ENCODE peak calls at places on chromosomes 3 and 15, in six cellular contexts. R is tibial artery, Z is mesothelial cell of epicardium, N is fibroblast of mammary gland, Q is lung, X is HFFc6. G is an unnamed sample.

GRCh38 chr15:47388299-47388698 is 329.0 kb upstream of the SEMA6D start:
- DNase-seq in R (no peak), Z (no peak), N (no peak), Q (no peak), X (no peak), G (no peak)

GRCh38 chr3:146187334-146187950 is 26.5 kb upstream of the PLOD2 start:
- DNase-seq in R (no peak), Z (no peak), N (peak), Q (no peak), X (peak), G (no peak)

GRCh38 chr3:134694445-134694844 is 43.6 kb upstream of the KY start:
- DNase-seq in R (no peak), Z (no peak), N (no peak), Q (no peak), X (no peak), G (no peak)

GRCh38 chr15:51724673-51725072 is 12.8 kb downstream of the LYSMD2 start:
- DNase-seq in R (no peak), Z (no peak), N (no peak), Q (no peak), X (no peak), G (no peak)

GRCh38 chr3:195768831-195769303 is 42.9 kb downstream of the MUC4 start:
- DNase-seq in R (no peak), Z (no peak), N (peak), Q (no peak), X (no peak), G (no peak)

GRCh38 chr3:184082034-184082433 is 14.8 kb upstream of the HTR3E start:
- DNase-seq in R (no peak), Z (no peak), N (no peak), Q (no peak), X (no peak), G (no peak)

GRCh38 chr15:63482874-63483323 is 21.5 kb upstream of the USP3 start:
- DNase-seq in R (no peak), Z (no peak), N (no peak), Q (no peak), X (no peak), G (no peak)

GRCh38 chr3:124272611-124273151 is 280.8 kb upstream of the ROPN1 start:
- DNase-seq in R (peak), Z (no peak), N (no peak), Q (no peak), X (no peak), G (no peak)

GRCh38 chr3:181859518-181859917 is 147.8 kb downstream of the SOX2 start:
- DNase-seq in R (no peak), Z (no peak), N (no peak), Q (no peak), X (no peak), G (no peak)

GRCh38 chr3:78668302-78668701 is 1099.5 kb downstream of the ROBO1 start:
- DNase-seq in R (no peak), Z (no peak), N (no peak), Q (no peak), X (no peak), G (no peak)

GRCh38 chr15:46111730-46112129 is 476.9 kb downstream of the SQOR start:
- DNase-seq in R (no peak), Z (no peak), N (no peak), Q (no peak), X (no peak), G (no peak)

GRCh38 chr3:30421261-30421660 is 185.1 kb upstream of the TGFBR2 start:
- DNase-seq in R (no peak), Z (no peak), N (peak), Q (no peak), X (peak), G (no peak)

GRCh38 chr3:159787794-159788205 is 200.8 kb upstream of the IL12A start:
- DNase-seq in R (no peak), Z (no peak), N (peak), Q (no peak), X (peak), G (no peak)

GRCh38 chr3:128547368-128547987 is 54.5 kb upstream of the GATA2 start:
- DNase-seq in R (no peak), Z (no peak), N (peak), Q (no peak), X (peak), G (no peak)

GRCh38 chr3:48738926-48739616 is 22.1 kb upstream of the IP6K2 start:
- DNase-seq in R (no peak), Z (no peak), N (no peak), Q (no peak), X (no peak), G (no peak)

GRCh38 chr3:134959516-134959915 is 164.5 kb downstream of the EPHB1 start:
- DNase-seq in R (no peak), Z (no peak), N (no peak), Q (no peak), X (no peak), G (no peak)

GRCh38 chr3:165549665-165550064 is 287.6 kb downstream of the BCHE start:
- DNase-seq in R (no peak), Z (no peak), N (no peak), Q (no peak), X (no peak), G (no peak)

GRCh38 chr3:34683851-34684250 is 885.4 kb downstream of the PDCD6IP start:
- DNase-seq in R (peak), Z (peak), N (peak), Q (peak), X (peak), G (no peak)

GRCh38 chr3:123791417-123791816 is 92.7 kb downstream of the MYLK start:
- DNase-seq in R (no peak), Z (no peak), N (peak), Q (no peak), X (peak), G (no peak)

GRCh38 chr15:56038015-56038414 is 44.6 kb upstream of the NEDD4 start:
- DNase-seq in R (no peak), Z (no peak), N (peak), Q (no peak), X (peak), G (no peak)

GRCh38 chr3:173659972-173660371 is 262.4 kb downstream of the NLGN1 start:
- DNase-seq in R (no peak), Z (no peak), N (no peak), Q (no peak), X (no peak), G (no peak)

GRCh38 chr15:33700695-33701303 is 267.5 kb upstream of the CHRM5 start:
- DNase-seq in R (peak), Z (peak), N (peak), Q (peak), X (peak), G (peak)

GRCh38 chr3:105996781-105997180 is 128.0 kb upstream of the CBLB start:
- DNase-seq in R (no peak), Z (no peak), N (no peak), Q (no peak), X (no peak), G (no peak)

GRCh38 chr3:86954751-86955150 is 36.2 kb downstream of the VGLL3 start:
- DNase-seq in R (no peak), Z (no peak), N (peak), Q (no peak), X (no peak), G (no peak)

GRCh38 chr3:59540241-59540640 is 490.4 kb upstream of the CFAP20DC start:
- DNase-seq in R (no peak), Z (no peak), N (no peak), Q (no peak), X (no peak), G (no peak)

GRCh38 chr15:31308185-31308639 is 18.4 kb upstream of the KLF13 start:
- DNase-seq in R (no peak), Z (no peak), N (no peak), Q (peak), X (no peak), G (no peak)

GRCh38 chr3:194573680-194574437 is 59.4 kb downstream of the TMEM44 start:
- DNase-seq in R (no peak), Z (no peak), N (peak), Q (no peak), X (no peak), G (no peak)

GRCh38 chr3:194572944-194573491 is 60.2 kb downstream of the TMEM44 start:
- DNase-seq in R (no peak), Z (no peak), N (peak), Q (no peak), X (no peak), G (no peak)

GRCh38 chr3:194575484-194576210 is 57.6 kb downstream of the TMEM44 start:
- DNase-seq in R (peak), Z (no peak), N (peak), Q (no peak), X (no peak), G (peak)

GRCh38 chr3:194572131-194572789 is 61.0 kb downstream of the TMEM44 start:
- DNase-seq in R (peak), Z (no peak), N (peak), Q (peak), X (peak), G (peak)

GRCh38 chr3:194574639-194575483 is 58.4 kb downstream of the TMEM44 start:
- DNase-seq in R (no peak), Z (no peak), N (peak), Q (no peak), X (peak), G (no peak)
- TF ChIP-seq CTCF in R (no peak), Z (peak), N (peak), Q (no peak), X (peak), G (no peak)

GRCh38 chr3:177622520-177622919 is 425.2 kb upstream of the TBL1XR1 start:
- DNase-seq in R (no peak), Z (no peak), N (no peak), Q (no peak), X (no peak), G (no peak)
- TF ChIP-seq CTCF in R (no peak), Z (no peak), N (no peak), Q (no peak), X (peak), G (no peak)

GRCh38 chr3:94234177-94234788 is 171.4 kb downstream of the NSUN3 start:
- DNase-seq in R (no peak), Z (no peak), N (peak), Q (no peak), X (peak), G (no peak)
- TF ChIP-seq CTCF in R (peak), Z (peak), N (peak), Q (peak), X (peak), G (peak)

GRCh38 chr3:112730210-112730609 is 89.3 kb upstream of the CCDC80 start:
- DNase-seq in R (no peak), Z (no peak), N (peak), Q (no peak), X (no peak), G (no peak)
- TF ChIP-seq CTCF in R (no peak), Z (no peak), N (peak), Q (no peak), X (peak), G (no peak)

G was measured in CD14-positive monocyte.